ENCODE peak calls at places on chromosomes 7 and 10, in five cellular contexts. Q, B, O, C and G are unnamed samples.

GRCh38 chr7:5677538-5678294 is 103.7 kb downstream of the RNF216 start:
- DNase-seq in O (no peak), Q (peak; percentile 88), B (peak; percentile 62), C (peak; percentile 65), G (no peak)

GRCh38 chr7:52758337-52758736 is 277.1 kb upstream of the POM121L12 start:
- DNase-seq in Q (no peak), B (no peak), C (peak; percentile 5), O (no peak), G (no peak)

GRCh38 chr10:13528138-13528874 is 508 bp downstream of the BEND7 start:
- DNase-seq in Q (peak; percentile 48), O (no peak), C (peak; percentile 26), B (no peak), G (no peak)

GRCh38 chr7:30032310-30033125 is 4.3 kb downstream of the PLEKHA8 start:
- DNase-seq in Q (no peak), O (no peak), C (no peak), B (peak; percentile 96), G (no peak)

GRCh38 chr10:78295242-78295641 is 261.6 kb downstream of the RPS24 start:
- DNase-seq in B (no peak), Q (peak; percentile 27), O (no peak), C (no peak), G (no peak)

GRCh38 chr7:122463631-122464030 is 159.1 kb upstream of the FEZF1 start:
- DNase-seq in B (no peak), O (no peak), C (no peak), Q (no peak), G (no peak)

GRCh38 chr7:78134256-78134655 is 335.7 kb downstream of the PHTF2 start:
- DNase-seq in B (no peak), C (peak; percentile 12), Q (no peak), O (no peak), G (no peak)

GRCh38 chr7:91520645-91521044 is 256.4 kb downstream of the FZD1 start:
- DNase-seq in B (no peak), O (no peak), C (no peak), Q (no peak), G (no peak)

GRCh38 chr7:27549621-27550020 is 113.1 kb downstream of the HIBADH start:
- DNase-seq in B (no peak), C (no peak), O (no peak), Q (no peak), G (no peak)

GRCh38 chr10:34273340-34273739 is 541.8 kb downstream of the PARD3 start:
- DNase-seq in B (no peak), C (no peak), Q (no peak), O (no peak), G (no peak)

GRCh38 chr7:134069187-134069586 is 58.0 kb upstream of the LRGUK start:
- DNase-seq in B (no peak), Q (no peak), C (no peak), O (no peak), G (no peak)

GRCh38 chr7:130943981-130944380 is 210.0 kb upstream of the KLF14 start:
- DNase-seq in C (no peak), B (no peak), Q (no peak), O (no peak), G (no peak)

GRCh38 chr7:158684329-158684728 is 20.3 kb downstream of the NCAPG2 start:
- DNase-seq in B (no peak), Q (no peak), C (no peak), O (no peak), G (no peak)

GRCh38 chr10:61883376-61883997 is 18.0 kb upstream of the ARID5B start:
- DNase-seq in O (no peak), Q (no peak), C (no peak), B (no peak), G (no peak)

GRCh38 chr7:87564290-87564963 is 36.3 kb downstream of the ABCB1 start:
- DNase-seq in O (no peak), C (peak; percentile 53), B (no peak), Q (no peak), G (no peak)

GRCh38 chr10:31346953-31347352 is 27.9 kb downstream of the ZEB1 start:
- DNase-seq in C (no peak), O (no peak), B (no peak), Q (no peak), G (no peak)

GRCh38 chr10:16597656-16598055 is 76.0 kb upstream of the C1QL3 start:
- DNase-seq in C (no peak), O (no peak), Q (no peak), B (no peak), G (no peak)

GRCh38 chr10:46035923-46036849 is 5.8 kb upstream of the NCOA4 start:
- DNase-seq in C (no peak), O (no peak), B (peak; percentile 54), Q (no peak), G (no peak)

GRCh38 chr10:124917939-124918830 is 23.7 kb upstream of the ZRANB1 start:
- DNase-seq in B (peak; percentile 38), Q (no peak), C (no peak), O (peak; percentile 35), G (no peak)

GRCh38 chr7:81846398-81846797 is 76.6 kb upstream of the HGF start:
- DNase-seq in O (no peak), Q (no peak), C (peak; percentile 53), B (no peak), G (no peak)

GRCh38 chr7:157791261-157791660 is 454.5 kb downstream of the DNAJB6 start:
- DNase-seq in B (no peak), O (no peak), Q (no peak), C (no peak), G (no peak)

GRCh38 chr7:25215694-25216335 is 12.5 kb downstream of the NPVF start:
- DNase-seq in C (no peak), B (no peak), Q (no peak), O (no peak), G (no peak)

GRCh38 chr7:72785166-72785955 is 42.6 kb downstream of the TYW1B start:
- DNase-seq in Q (no peak), B (no peak), C (no peak), O (no peak), G (no peak)

GRCh38 chr10:13268841-13269240 is 31.0 kb downstream of the PHYH start:
- DNase-seq in Q (no peak), O (no peak), B (no peak), C (no peak), G (no peak)

GRCh38 chr7:128887169-128888038 is 23.1 kb downstream of the KCP start:
- DNase-seq in B (no peak), O (no peak), C (no peak), Q (peak; percentile 50), G (no peak)

GRCh38 chr7:149855368-149856305 is 17.5 kb downstream of the ZNF862 start:
- DNase-seq in C (no peak), B (peak; percentile 83), O (no peak), Q (peak; percentile 46), G (no peak)

GRCh38 chr10:35219906-35220890 is 93.6 kb downstream of the CREM start:
- DNase-seq in Q (no peak), O (no peak), C (no peak), B (no peak), G (no peak)

GRCh38 chr10:73554729-73555128 is 36.4 kb downstream of the USP54 start:
- DNase-seq in C (no peak), Q (no peak), B (no peak), O (no peak), G (no peak)

GRCh38 chr7:147053761-147054160 is 937.2 kb downstream of the CNTNAP2 start:
- DNase-seq in Q (no peak), B (no peak), C (no peak), O (no peak), G (no peak)

GRCh38 chr10:113590581-113590980 is 37.7 kb downstream of the HABP2 start:
- DNase-seq in O (no peak), B (no peak), C (no peak), Q (no peak), G (no peak)

GRCh38 chr10:93071674-93072224 is 1.9 kb upstream of the CYP26A1 start:
- DNase-seq in O (no peak), C (peak; percentile 33), Q (no peak), B (peak; percentile 74), G (no peak)

DNA sequence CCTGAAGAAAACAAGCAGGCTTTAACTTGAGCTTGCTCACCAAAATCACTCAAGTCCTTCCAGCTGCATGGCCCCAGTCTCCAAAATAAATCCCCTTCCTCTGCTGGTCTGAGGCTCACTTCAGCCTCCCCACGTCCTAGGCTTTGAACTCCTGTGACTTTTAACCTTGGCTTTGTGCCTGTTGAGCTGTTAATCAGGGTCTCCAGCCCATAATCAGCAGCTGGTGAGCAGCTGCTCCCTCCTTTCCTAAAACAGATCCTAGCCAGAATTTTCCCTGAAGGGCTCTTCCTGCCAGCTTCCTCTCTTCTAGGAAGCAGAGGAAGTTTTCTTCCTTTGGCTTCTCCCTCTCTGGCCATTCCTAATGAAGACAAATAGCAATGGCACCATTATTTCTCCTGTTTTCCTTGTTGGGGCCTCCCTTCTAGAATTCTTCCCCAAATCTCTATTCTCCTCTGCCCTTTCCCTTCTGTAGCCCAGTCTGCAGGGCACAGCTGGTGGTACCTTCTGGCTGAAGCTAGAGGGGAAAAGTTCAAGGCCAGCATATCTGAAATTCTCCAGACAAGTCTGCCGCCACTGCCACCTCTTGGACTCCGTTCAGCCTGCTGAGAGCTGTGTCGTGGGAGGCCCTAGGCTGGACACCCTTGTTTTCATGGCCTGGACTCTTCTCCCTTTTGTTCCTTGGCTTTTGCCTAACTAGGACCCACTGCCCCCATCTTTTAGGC is 152.1 kb downstream of the NOC3L start:
- DNase-seq in B (no peak), O (no peak), Q (no peak), C (peak; percentile 9), G (no peak)
- H3K27ac ChIP-seq in B (no peak overlapping the region), O (no peak overlapping the region), Q (no peak overlapping the region), C (peak overlapping the region; percentile 22), G (peak overlapping the region; percentile 78)

DNA sequence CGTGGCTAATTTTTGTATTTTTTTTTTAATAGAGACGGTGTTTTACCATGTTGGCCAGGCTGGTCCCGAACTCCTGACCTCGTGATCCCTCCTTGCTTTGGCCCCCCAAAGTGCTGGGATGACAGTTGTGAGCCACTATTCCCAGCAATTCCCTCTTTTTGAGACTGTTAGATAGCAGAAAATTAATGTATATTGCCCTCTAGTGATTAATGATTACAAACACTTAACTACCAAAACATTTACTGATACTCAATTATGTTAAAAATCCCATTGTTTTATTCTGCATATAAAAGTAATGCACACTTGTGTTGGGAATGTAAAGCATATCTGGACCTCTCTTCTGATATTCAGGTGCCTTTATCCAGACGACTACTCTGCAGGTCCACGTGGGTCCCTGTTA is 41.2 kb upstream of the COBL start:
- DNase-seq in Q (no peak), B (no peak), O (no peak), C (no peak), G (no peak)
- TF ChIP-seq CTCF in Q (no peak), B (peak; percentile 64), O (no peak), C (no peak), G (no peak)

GRCh38 chr10:53130337-53130736 is 357.8 kb upstream of the MBL2 start:
- DNase-seq in Q (no peak), O (no peak), B (no peak), C (no peak), G (no peak)
- H3K4me3 ChIP-seq in Q (no peak overlapping the region), O (no peak overlapping the region), B (no peak overlapping the region), C (no peak overlapping the region), G (no peak overlapping the region)

DNA sequence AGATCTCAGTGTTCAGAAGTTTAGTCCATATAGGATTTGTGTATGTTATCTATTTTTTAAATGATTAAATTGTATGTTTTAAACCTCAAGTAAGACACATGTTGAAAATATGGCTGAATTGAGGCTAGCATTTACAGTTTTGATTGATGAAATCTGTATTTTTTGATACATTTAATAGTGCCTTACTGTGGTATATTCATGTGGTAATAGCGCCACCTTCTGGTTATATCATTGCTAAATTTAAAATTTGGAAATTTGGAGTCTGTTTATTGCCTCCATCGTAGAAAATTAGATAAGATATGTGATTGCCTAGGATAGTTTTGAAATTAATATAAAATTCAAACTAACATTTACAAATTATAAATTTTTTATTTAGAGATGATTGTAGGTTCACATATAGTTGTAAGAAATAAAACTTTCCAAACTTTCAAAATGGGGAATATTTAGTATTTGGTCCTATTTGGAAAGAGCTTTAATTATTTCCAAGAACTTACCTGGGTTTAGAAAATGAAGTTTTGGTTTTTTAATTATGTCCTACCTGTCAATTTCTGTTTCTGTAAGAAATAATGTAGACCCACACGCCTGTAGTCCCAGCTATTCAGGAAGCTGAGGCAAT is 19.1 kb upstream of the ARMS2 start:
- DNase-seq in O (no peak), B (peak; percentile 38), C (no peak), Q (no peak), G (no peak)
- H3K27ac ChIP-seq in O (no peak overlapping the region), B (no peak overlapping the region), C (no peak overlapping the region), Q (no peak overlapping the region), G (no peak overlapping the region)